ENCODE peak calls at places on chromosomes 13 and 19, in five cellular contexts. D is HEK293T, M is omental fat pad, U is glutamatergic neuron, Z is sigmoid colon. L is an unnamed sample.
A peak's percentile ranks its signal among the peaks of the same experiment; 100 is the strongest.

GRCh38 chr13:24671367-24672117 is 8.7 kb upstream of the ATP12A start:
- DNase-seq in Z (peak; percentile 86), M (peak; percentile 35), U (peak; percentile 35), D (peak; percentile 59), L (peak; percentile 67)

GRCh38 chr13:84668637-84669036 is 786.4 kb upstream of the SLITRK1 start:
- DNase-seq in U (no peak), D (no peak), M (no peak), Z (no peak), L (no peak)

GRCh38 chr13:49023441-49023840 is 47.7 kb downstream of the FNDC3A start:
- DNase-seq in D (no peak), U (no peak), Z (no peak), M (no peak), L (peak; percentile 2)

GRCh38 chr13:42363941-42364612 is 92.1 kb downstream of the AKAP11 start:
- DNase-seq in Z (no peak), D (no peak), M (no peak), U (no peak), L (no peak)

GRCh38 chr13:50125556-50126377 is 110.5 kb downstream of the KCNRG start:
- DNase-seq in D (peak; percentile 72), U (peak; percentile 90), Z (peak; percentile 98), M (peak; percentile 77), L (peak; percentile 39)

GRCh38 chr19:13986348-13986904 is 19.7 kb downstream of the RFX1 start:
- DNase-seq in D (no peak), Z (peak; percentile 93), U (peak; percentile 70), M (peak; percentile 65), L (no peak)

GRCh38 chr19:50514346-50515167 is 844 bp upstream of the ASPDH start:
- DNase-seq in Z (peak; percentile 28), U (no peak), M (no peak), D (no peak), L (no peak)

GRCh38 chr13:30256713-30257432 is 50.5 kb downstream of the KATNAL1 start:
- DNase-seq in Z (no peak), D (no peak), U (no peak), M (no peak), L (no peak)

GRCh38 chr13:94390881-94391280 is 88.6 kb downstream of the DCT start:
- DNase-seq in Z (no peak), D (no peak), M (no peak), U (no peak), L (no peak)

GRCh38 chr13:79749985-79750551 is 269.1 kb downstream of the NDFIP2 start:
- DNase-seq in D (no peak), Z (peak; percentile 93), M (peak; percentile 34), U (no peak), L (no peak)

GRCh38 chr19:33385956-33386355 is 12.4 kb downstream of the CEBPG start:
- DNase-seq in Z (no peak), U (no peak), D (no peak), M (no peak), L (no peak)

GRCh38 chr13:45333973-45334922 is 6.7 kb downstream of the TPT1 start:
- DNase-seq in U (no peak), M (no peak), D (no peak), Z (no peak), L (no peak)

GRCh38 chr13:110163020-110163658 is 143.8 kb downstream of the COL4A1 start:
- DNase-seq in M (no peak), Z (no peak), U (no peak), D (no peak), L (no peak)

GRCh38 chr13:30142502-30143211 is 164.7 kb downstream of the KATNAL1 start:
- DNase-seq in D (no peak), Z (peak; percentile 88), U (no peak), M (no peak), L (peak; percentile 21)

GRCh38 chr13:44109986-44110640 is 230.4 kb downstream of the LACC1 start:
- DNase-seq in Z (no peak), U (no peak), D (no peak), M (no peak), L (no peak)

GRCh38 chr19:2055871-2056809 is 5.1 kb upstream of the MKNK2 start:
- DNase-seq in M (no peak), U (no peak), D (no peak), Z (peak; percentile 92), L (peak; percentile 53)

GRCh38 chr19:19514881-19515763 is at the start of gene TSSK6:
- DNase-seq in U (no peak), Z (no peak), D (no peak), M (no peak), L (no peak)

GRCh38 chr19:58518261-58519086 is 1.1 kb downstream of the ZBTB45 start:
- DNase-seq in M (no peak), U (no peak), Z (no peak), D (no peak), L (no peak)

GRCh38 chr13:110127986-110128511 is 178.9 kb downstream of the COL4A1 start:
- DNase-seq in D (no peak), U (no peak), Z (no peak), M (no peak), L (no peak)

GRCh38 chr13:112328936-112329335 is 47.2 kb upstream of the SPACA7 start:
- DNase-seq in M (no peak), Z (no peak), D (no peak), U (no peak), L (no peak)

GRCh38 chr13:35712907-35713685 is 236.6 kb upstream of the MAB21L1 start:
- DNase-seq in D (no peak), Z (no peak), U (no peak), M (no peak), L (no peak)

GRCh38 chr13:63842102-63842501 is 2426.5 kb upstream of the PCDH20 start:
- DNase-seq in D (no peak), U (no peak), M (no peak), Z (no peak), L (no peak)

GRCh38 chr19:48629599-48630288 is 7.4 kb downstream of the DBP start:
- DNase-seq in U (peak; percentile 87), D (peak; percentile 67), Z (peak; percentile 87), M (no peak), L (peak; percentile 96)

GRCh38 chr19:56577719-56578602 is 10.7 kb downstream of the ZNF470 start:
- DNase-seq in Z (no peak), D (no peak), U (no peak), M (no peak), L (no peak)

GRCh38 chr19:6712692-6713670 is 7.5 kb downstream of the C3 start:
- DNase-seq in M (no peak), D (no peak), U (no peak), Z (no peak), L (no peak)

GRCh38 chr13:31930901-31931522 is 100.6 kb upstream of the FRY start:
- DNase-seq in M (no peak), U (no peak), Z (no peak), D (no peak), L (no peak)

GRCh38 chr19:2127758-2128157 is 23.6 kb downstream of the AP3D1 start:
- DNase-seq in Z (no peak), U (no peak), M (no peak), D (no peak), L (no peak)

GRCh38 chr13:54627973-54628372 is 1599.4 kb downstream of the OLFM4 start:
- DNase-seq in M (no peak), Z (no peak), D (no peak), U (no peak), L (no peak)

GRCh38 chr13:29849731-29850212 is 645 bp downstream of the UBL3 start:
- DNase-seq in D (peak; percentile 35), M (peak; percentile 60), Z (peak; percentile 85), U (peak; percentile 68), L (no peak)

GRCh38 chr19:47097396-47098217 is 16.0 kb downstream of the ZC3H4 start:
- DNase-seq in U (peak; percentile 41), D (no peak), M (no peak), Z (no peak), L (no peak)

GRCh38 chr13:40331802-40332201 is 334.6 kb downstream of the FOXO1 start:
- DNase-seq in M (no peak), D (no peak), U (no peak), Z (no peak), L (no peak)

GRCh38 chr19:5037936-5038335 is 69.0 kb downstream of the KDM4B start:
- DNase-seq in M (no peak), U (peak; percentile 74), D (no peak), Z (no peak), L (no peak)

GRCh38 chr13:112895521-112896465 is 73.2 kb upstream of the MCF2L start:
- DNase-seq in M (no peak), U (peak; percentile 18), Z (no peak), D (no peak), L (no peak)

GRCh38 chr13:101303512-101303911 is 112.8 kb downstream of the NALCN start:
- DNase-seq in M (no peak), D (no peak), Z (no peak), U (no peak), L (no peak)

GRCh38 chr13:42071667-42072419 is 23.4 kb downstream of the DGKH start:
- DNase-seq in D (no peak), U (no peak), Z (no peak), M (no peak), L (no peak)